ENCODE peak calls at places on chromosomes 5 and 9, in seven cellular contexts. Y is astrocyte of the spinal cord; N is effector memory CD4-positive, alpha-beta T cell; P is upper lobe of right lung; W is adipocyte; T is A172; A is substantia nigra. B is an unnamed sample.

GRCh38 chr5:109409844-109410388 is at the start of gene PJA2:
- DNase-seq in Y (peak; percentile 100), T (peak; percentile 100), P (peak; percentile 99), N (peak; percentile 94), A (peak; percentile 97), W (peak; percentile 100), B (peak; percentile 100)

GRCh38 chr5:149175346-149176113 is 34.2 kb downstream of the ABLIM3 start:
- DNase-seq in P (no peak), Y (no peak), W (no peak), A (no peak), N (no peak), T (no peak), B (no peak)

GRCh38 chr9:3525088-3525835 is 539 bp downstream of the RFX3 start:
- DNase-seq in Y (no peak), T (no peak), W (peak; percentile 59), N (no peak), A (peak; percentile 43), P (peak; percentile 75), B (peak; percentile 37)

GRCh38 chr9:133803028-133803585 is 65.0 kb upstream of the SARDH start:
- DNase-seq in N (no peak), Y (peak; percentile 53), W (no peak), T (peak; percentile 15), A (no peak), P (no peak), B (no peak)

GRCh38 chr5:3634061-3634460 is 38.4 kb downstream of the IRX1 start:
- DNase-seq in P (no peak), W (no peak), Y (no peak), A (no peak), T (no peak), N (no peak), B (no peak)

GRCh38 chr5:58925627-58926545 is 343.0 kb downstream of the RAB3C start:
- DNase-seq in Y (peak; percentile 46), A (no peak), W (no peak), P (no peak), N (no peak), T (no peak), B (peak; percentile 22)

GRCh38 chr9:134053401-134053871 is 14.4 kb downstream of the BRD3 start:
- DNase-seq in Y (no peak), T (no peak), A (no peak), N (no peak), P (no peak), W (no peak), B (no peak)

GRCh38 chr9:134537891-134538520 is 103.6 kb upstream of the COL5A1 start:
- DNase-seq in T (no peak), Y (no peak), P (no peak), A (no peak), N (no peak), W (no peak), B (no peak)

GRCh38 chr9:83583151-83584014 is 39.6 kb upstream of the IDNK start:
- DNase-seq in A (no peak), P (no peak), Y (peak; percentile 58), N (no peak), W (peak; percentile 79), T (peak; percentile 69), B (peak; percentile 76)

GRCh38 chr5:159135896-159136531 is 36.3 kb upstream of the EBF1 start:
- DNase-seq in Y (peak; percentile 77), W (peak; percentile 57), N (no peak), A (no peak), P (no peak), T (peak; percentile 92), B (no peak)